ENCODE peak calls at places on chromosomes 11 and 22, in seven cellular contexts. B is ovary, J is GM13977, Y is nephron progenitor cell, C is AG10803, V is sigmoid colon, P is fibroblast of pulmonary artery. X is an unnamed sample.

GRCh38 chr11:21888814-21889213 is 304.1 kb upstream of the ANO5 start:
- DNase-seq in V (no peak), B (no peak), P (no peak), J (no peak), Y (no peak), C (no peak), X (no peak)

GRCh38 chr11:130037058-130037457 is 32.6 kb upstream of the APLP2 start:
- DNase-seq in P (peak; percentile 91), B (no peak), C (peak; percentile 83), V (no peak), Y (no peak), J (no peak), X (no peak)

GRCh38 chr11:39975091-39975490 is 1484.4 kb downstream of the LRRC4C start:
- DNase-seq in Y (no peak), V (no peak), B (no peak), J (no peak), C (no peak), P (no peak), X (no peak)

GRCh38 chr11:78806214-78807004 is 231.7 kb upstream of the NARS2 start:
- DNase-seq in Y (no peak), J (no peak), V (no peak), C (peak; percentile 28), P (peak; percentile 20), B (no peak), X (no peak)

GRCh38 chr11:62489204-62489603 is 57.4 kb downstream of the AHNAK start:
- DNase-seq in P (no peak), Y (no peak), C (peak; percentile 62), V (no peak), B (no peak), J (no peak), X (no peak)

GRCh38 chr11:110173775-110174644 is 80.8 kb downstream of the ZC3H12C start:
- DNase-seq in B (peak; percentile 80), V (peak; percentile 74), J (peak; percentile 62), Y (peak; percentile 82), P (peak; percentile 84), C (peak; percentile 66), X (no peak)

GRCh38 chr22:21098099-21098671 is 52.4 kb downstream of the LRRC74B start:
- DNase-seq in B (no peak), V (no peak), Y (no peak), J (no peak), P (peak; percentile 14), C (no peak), X (no peak)

GRCh38 chr22:25404556-25404922 is 159.9 kb upstream of the GRK3 start:
- DNase-seq in Y (peak; percentile 42), B (peak; percentile 51), P (no peak), J (no peak), V (peak; percentile 61), C (no peak), X (no peak)

GRCh38 chr11:35511666-35512065 is 13.8 kb downstream of the PAMR1 start:
- DNase-seq in J (no peak), B (no peak), P (peak; percentile 44), C (peak; percentile 91), V (no peak), Y (no peak), X (no peak)

GRCh38 chr22:33917744-33918406 is 2.4 kb downstream of the LARGE1 start:
- DNase-seq in C (peak; percentile 32), V (no peak), J (peak; percentile 49), Y (peak; percentile 10), B (no peak), P (no peak), X (no peak)

GRCh38 chr11:120324932-120325810 is at the start of gene TLCD5:
- DNase-seq in P (peak; percentile 67), J (peak; percentile 84), C (peak; percentile 64), V (peak; percentile 76), Y (peak; percentile 84), B (peak; percentile 83), X (peak; percentile 85)

GRCh38 chr11:133406493-133406892 is 125.8 kb downstream of the OPCML start:
- DNase-seq in V (no peak), B (no peak), C (no peak), Y (no peak), P (no peak), J (no peak), X (no peak)

GRCh38 chr11:65417221-65417701 is 5.3 kb upstream of the NEAT1 start:
- DNase-seq in P (no peak), B (peak; percentile 71), J (peak; percentile 28), C (peak; percentile 5), V (peak; percentile 81), Y (no peak), X (no peak)

GRCh38 chr11:47412152-47412746 is 3.9 kb downstream of the SLC39A13 start:
- DNase-seq in B (peak; percentile 62), V (peak; percentile 74), P (peak; percentile 44), Y (peak; percentile 78), J (peak; percentile 76), C (peak; percentile 39), X (no peak)

GRCh38 chr11:126880872-126881271 is 119.7 kb downstream of the KIRREL3 start:
- DNase-seq in C (no peak), Y (no peak), B (no peak), P (no peak), J (no peak), V (no peak), X (no peak)

GRCh38 chr22:46564084-46564714 is 26.8 kb upstream of the CELSR1 start:
- DNase-seq in P (no peak), B (no peak), Y (no peak), J (no peak), C (no peak), V (peak; percentile 69), X (no peak)

GRCh38 chr11:63536669-63537292 is at the start of gene PLAAT4:
- DNase-seq in V (peak; percentile 78), J (peak; percentile 63), C (peak; percentile 57), P (peak; percentile 65), Y (no peak), B (peak; percentile 58), X (no peak)

GRCh38 chr11:43282607-43283440 is 29.0 kb upstream of the API5 start:
- DNase-seq in B (no peak), C (peak; percentile 28), P (peak; percentile 51), J (peak; percentile 45), V (no peak), Y (peak; percentile 73), X (no peak)

GRCh38 chr11:32088117-32088941 is 2.5 kb upstream of the RCN1 start:
- DNase-seq in C (peak; percentile 89), V (no peak), P (peak; percentile 96), J (peak; percentile 39), B (peak; percentile 72), Y (no peak), X (no peak)

GRCh38 chr22:30541979-30542810 is 4.3 kb downstream of the SEC14L6 start:
- DNase-seq in Y (peak; percentile 64), B (peak; percentile 62), V (no peak), C (no peak), P (peak; percentile 13), J (no peak), X (no peak)

GRCh38 chr11:79440451-79441158 is at the start of gene TENM4:
- DNase-seq in J (peak; percentile 62), P (peak; percentile 67), V (peak; percentile 86), Y (peak; percentile 78), C (peak; percentile 91), B (peak; percentile 93), X (peak; percentile 84)

GRCh38 chr11:12762283-12762682 is 88.1 kb downstream of the TEAD1 start:
- DNase-seq in B (no peak), J (no peak), V (no peak), P (no peak), Y (no peak), C (no peak), X (no peak)

GRCh38 chr11:12767022-12767421 is 92.8 kb downstream of the TEAD1 start:
- DNase-seq in Y (no peak), C (no peak), V (no peak), B (no peak), J (no peak), P (no peak), X (no peak)

GRCh38 chr11:12765428-12765827 is 91.2 kb downstream of the TEAD1 start:
- DNase-seq in C (peak; percentile 60), B (peak; percentile 75), P (peak; percentile 36), Y (no peak), V (no peak), J (no peak), X (no peak)

GRCh38 chr11:12762696-12763324 is 88.6 kb downstream of the TEAD1 start:
- DNase-seq in P (no peak), B (no peak), J (no peak), V (no peak), C (no peak), Y (no peak), X (no peak)

GRCh38 chr11:12764187-12764914 is 90.1 kb downstream of the TEAD1 start:
- DNase-seq in C (no peak), J (no peak), Y (no peak), P (no peak), B (no peak), V (no peak), X (no peak)
- TF ChIP-seq CTCF in C (no peak), J (no peak), Y (no peak), P (no peak), B (no peak), V (no peak), X (no peak)

DNA sequence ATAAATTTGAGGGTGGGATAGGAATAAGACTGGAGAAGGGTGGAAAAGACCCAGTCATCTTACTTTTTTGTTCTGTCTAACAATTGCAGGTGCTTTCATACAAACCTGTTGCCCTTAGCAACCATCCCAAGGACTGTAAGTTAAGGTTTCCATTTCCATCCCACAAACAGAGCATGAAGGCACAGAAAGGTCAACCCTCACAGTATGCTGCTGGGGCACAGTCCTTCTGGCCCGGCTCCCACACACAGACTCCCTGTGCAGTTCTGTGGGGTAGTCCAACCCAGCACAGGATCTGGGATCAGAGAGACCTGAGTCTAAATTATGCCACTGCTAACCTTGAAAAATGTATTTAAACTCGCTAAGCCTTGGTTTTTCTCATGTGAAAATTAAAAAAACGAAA is 38.4 kb upstream of the ETS1 start:
- DNase-seq in V (no peak), J (no peak), P (no peak), B (no peak), Y (no peak), C (no peak), X (no peak)
- TF ChIP-seq CTCF in V (no peak), J (no peak), P (no peak), B (no peak), Y (no peak), C (no peak), X (no peak)

DNA sequence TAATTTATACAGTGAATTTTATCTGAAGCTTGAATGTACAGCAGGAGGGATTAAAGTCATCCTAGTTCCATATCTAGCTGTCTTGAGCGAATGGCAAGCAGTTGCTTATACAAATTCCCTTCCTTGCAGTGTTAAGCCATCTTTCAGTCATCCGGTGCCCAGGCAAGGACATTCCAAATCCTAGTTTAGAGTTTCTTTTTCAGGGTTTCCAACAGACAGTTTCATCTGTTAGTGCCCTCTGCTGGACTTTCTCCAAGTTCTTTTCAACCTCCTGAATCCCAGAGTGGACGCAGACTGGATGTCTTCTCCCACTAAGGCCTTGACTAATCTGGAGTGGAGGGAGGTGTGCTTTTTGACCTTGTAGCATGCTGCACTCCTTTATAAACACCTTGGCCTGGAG is 45.4 kb downstream of the GRAMD1B start:
- DNase-seq in Y (peak; percentile 16), B (no peak), J (no peak), C (peak; percentile 45), P (peak; percentile 77), V (peak; percentile 18), X (no peak)
- TF ChIP-seq CTCF in Y (peak; percentile 30), B (no peak), J (peak; percentile 17), C (peak; percentile 32), P (peak; percentile 30), V (no peak), X (peak; percentile 67)

DNA sequence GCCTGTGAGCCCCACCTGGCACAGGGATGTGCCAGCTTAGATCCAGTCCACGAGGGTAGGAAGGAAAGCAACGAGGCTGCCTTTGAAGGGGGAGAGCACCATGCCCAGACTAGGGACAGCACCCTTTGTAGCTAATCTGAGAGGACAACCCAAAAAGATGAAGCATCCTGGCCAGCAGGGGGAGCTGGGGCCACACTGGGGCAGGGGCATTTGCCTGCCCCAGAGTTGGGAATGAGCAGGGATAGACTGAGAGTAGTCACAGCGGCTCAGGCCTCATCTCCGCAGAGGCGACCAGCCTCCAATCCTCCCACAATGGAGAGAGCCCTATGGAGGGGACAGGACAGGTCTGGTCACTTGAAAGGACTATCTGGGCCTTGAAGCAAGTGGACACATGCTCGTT is 16.4 kb downstream of the LMO1 start:
- DNase-seq in B (no peak), C (no peak), V (no peak), Y (no peak), P (no peak), J (no peak), X (no peak)
- TF ChIP-seq CTCF in B (no peak), C (peak; percentile 49), V (no peak), Y (peak; percentile 15), P (peak; percentile 40), J (peak; percentile 55), X (peak; percentile 47)